ENCODE peak calls at places on chromosomes 4 and X, in seven cellular contexts. E, T, F, X, H, L and I are unnamed samples.

GRCh38 chr4:105765690-105766407 is 57.3 kb downstream of the GSTCD start:
- DNase-seq in E (no peak), T (peak), F (no peak), X (peak), H (peak), L (no peak), I (no peak)

GRCh38 chr4:79073471-79073870 is 134.2 kb upstream of the PAQR3 start:
- DNase-seq in E (no peak), T (no peak), F (no peak), X (no peak), H (no peak), L (no peak), I (no peak)

GRCh38 chr4:140928880-140929279 is 172.7 kb upstream of the TBC1D9 start:
- DNase-seq in E (no peak), T (no peak), F (no peak), X (no peak), H (no peak), L (no peak), I (no peak)

GRCh38 chr4:152992027-152992426 is 55.9 kb downstream of the FHDC1 start:
- DNase-seq in E (no peak), T (no peak), F (no peak), X (no peak), H (no peak), L (no peak), I (no peak)

GRCh38 chr4:109977854-109978501 is 65.3 kb downstream of the EGF start:
- DNase-seq in E (peak), T (peak), F (no peak), X (peak), H (peak), L (no peak), I (no peak)

GRCh38 chr4:76002176-76002575 is 5.1 kb downstream of the CXCL9 start:
- DNase-seq in E (no peak), T (no peak), F (peak), X (peak), H (peak), L (no peak), I (no peak)

GRCh38 chr4:993111-994029 is at the start of gene SLC26A1:
- DNase-seq in E (no peak), T (no peak), F (no peak), X (peak), H (peak), L (no peak), I (no peak)

GRCh38 chrX:57528670-57529255 is 63.0 kb upstream of the ZXDB start:
- DNase-seq in E (no peak), T (peak), F (peak), X (peak), H (peak), L (peak), I (no peak)

GRCh38 chr4:137471895-137472294 is 60.4 kb downstream of the PCDH18 start:
- DNase-seq in E (no peak), T (no peak), F (no peak), X (no peak), H (no peak), L (peak), I (no peak)

GRCh38 chr4:73451978-73452747 is 16.1 kb downstream of the AFP start:
- DNase-seq in E (no peak), T (peak), F (no peak), X (no peak), H (no peak), L (no peak), I (no peak)

GRCh38 chrX:39983715-39984114 is 114.0 kb downstream of the BCOR start:
- DNase-seq in E (no peak), T (no peak), F (no peak), X (no peak), H (no peak), L (no peak), I (no peak)

GRCh38 chrX:57573754-57574153 is 18.1 kb upstream of the ZXDB start:
- DNase-seq in E (no peak), T (peak), F (peak), X (no peak), H (peak), L (no peak), I (no peak)

GRCh38 chr4:177974461-177974860 is 532.2 kb upstream of the AGA start:
- DNase-seq in E (no peak), T (no peak), F (no peak), X (no peak), H (no peak), L (no peak), I (no peak)

GRCh38 chr4:87010192-87010591 is 75.4 kb downstream of the AFF1 start:
- DNase-seq in E (no peak), T (no peak), F (no peak), X (no peak), H (peak), L (no peak), I (no peak)

GRCh38 chrX:102546818-102547493 is 30.4 kb upstream of the TMSB15A start:
- DNase-seq in E (peak), T (no peak), F (no peak), X (no peak), H (no peak), L (no peak), I (no peak)

GRCh38 chrX:68989456-68989855 is 160.6 kb downstream of the EFNB1 start:
- DNase-seq in E (no peak), T (no peak), F (no peak), X (no peak), H (no peak), L (no peak), I (no peak)

GRCh38 chrX:49171752-49172279 is at the start of gene PLP2:
- DNase-seq in E (peak), T (peak), F (peak), X (peak), H (peak), L (no peak), I (no peak)

GRCh38 chr4:1250921-1251772 is 2.2 kb upstream of the CTBP1 start:
- DNase-seq in E (no peak), T (no peak), F (no peak), X (no peak), H (no peak), L (no peak), I (no peak)

GRCh38 chr4:158824425-158825274 is 55.8 kb downstream of the FNIP2 start:
- DNase-seq in E (peak), T (no peak), F (no peak), X (no peak), H (no peak), L (no peak), I (no peak)

GRCh38 chr4:165425629-165426028 is 46.8 kb downstream of the CPE start:
- DNase-seq in E (no peak), T (no peak), F (no peak), X (no peak), H (no peak), L (no peak), I (no peak)

GRCh38 chr4:154911608-154912098 is 130.6 kb downstream of the RBM46 start:
- DNase-seq in E (no peak), T (no peak), F (peak), X (no peak), H (no peak), L (no peak), I (no peak)

GRCh38 chr4:176038789-176039188 is 26.9 kb upstream of the WDR17 start:
- DNase-seq in E (no peak), T (no peak), F (no peak), X (no peak), H (no peak), L (no peak), I (no peak)

GRCh38 chrX:134908235-134908834 is 82.5 kb upstream of the SMIM10 start:
- DNase-seq in E (peak), T (no peak), F (peak), X (peak), H (peak), L (no peak), I (no peak)

GRCh38 chr4:7044415-7044930 is 1.3 kb downstream of the TADA2B start:
- DNase-seq in E (no peak), T (no peak), F (no peak), X (no peak), H (no peak), L (no peak), I (no peak)

GRCh38 chrX:150482537-150483217 is 85.7 kb upstream of the MTM1 start:
- DNase-seq in E (no peak), T (no peak), F (no peak), X (peak), H (peak), L (peak), I (no peak)

GRCh38 chr4:162839814-162840213 is 326.9 kb downstream of the NAF1 start:
- DNase-seq in E (no peak), T (peak), F (no peak), X (peak), H (peak), L (no peak), I (no peak)

GRCh38 chr4:153645183-153645582 is 38.9 kb upstream of the TLR2 start:
- DNase-seq in E (no peak), T (peak), F (no peak), X (no peak), H (peak), L (no peak), I (no peak)

GRCh38 chr4:9861561-9861960 is 80.1 kb downstream of the DRD5 start:
- DNase-seq in E (no peak), T (no peak), F (no peak), X (no peak), H (no peak), L (no peak), I (no peak)

GRCh38 chrX:49197543-49198087 is 2.4 kb downstream of the SYP start:
- DNase-seq in E (no peak), T (no peak), F (no peak), X (no peak), H (no peak), L (no peak), I (no peak)

GRCh38 chrX:18997916-18998315 is 14.0 kb upstream of the PHKA2 start:
- DNase-seq in E (no peak), T (peak), F (no peak), X (peak), H (no peak), L (no peak), I (no peak)

GRCh38 chrX:131747173-131747572 is 203.3 kb downstream of the OR13H1 start:
- DNase-seq in E (peak), T (no peak), F (peak), X (peak), H (no peak), L (peak), I (peak)

GRCh38 chr4:168480991-168481588 is 798 bp upstream of the DDX60L start:
- DNase-seq in E (peak), T (no peak), F (peak), X (peak), H (peak), L (peak), I (peak)

GRCh38 chrX:55488559-55489314 is 911 bp downstream of the USP51 start:
- DNase-seq in E (peak), T (peak), F (peak), X (peak), H (peak), L (no peak), I (peak)

GRCh38 chrX:119573222-119573621 is 1.1 kb upstream of the UBE2A start:
- DNase-seq in E (no peak), T (no peak), F (no peak), X (no peak), H (peak), L (no peak), I (no peak)
- TF ChIP-seq REST in E (no peak), T (no peak), F (no peak), X (no peak), H (no peak), L (no peak), I (no peak)

DNA sequence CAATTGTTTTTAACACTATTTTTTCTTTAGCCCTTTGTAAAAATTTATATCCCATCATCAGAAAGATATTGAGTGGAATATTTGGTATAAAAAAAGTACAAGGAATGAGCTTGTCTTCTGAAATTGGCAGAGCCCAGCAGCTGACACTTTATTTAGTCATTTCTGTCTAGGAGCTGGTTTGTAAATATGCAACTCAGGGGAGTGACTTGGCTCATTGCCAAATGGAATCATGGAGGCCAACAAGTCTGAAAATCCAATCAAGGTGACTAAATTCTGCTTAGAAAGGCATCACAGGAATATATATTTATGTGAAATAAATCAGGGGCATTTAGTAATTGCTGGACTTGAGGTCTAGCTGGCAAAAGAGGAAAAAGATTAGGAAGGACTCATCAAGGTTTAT is 74.4 kb downstream of the OTC start:
- DNase-seq in E (no peak), T (no peak), F (no peak), X (peak), H (peak), L (no peak), I (no peak)
- TF ChIP-seq REST in E (no peak), T (no peak), F (no peak), X (no peak), H (no peak), L (no peak), I (no peak)

GRCh38 chr4:48315728-48316630 is 25.4 kb upstream of the SLAIN2 start:
- DNase-seq in E (peak), T (peak), F (peak), X (peak), H (peak), L (no peak), I (no peak)
- TF ChIP-seq REST in E (no peak), T (no peak), F (no peak), X (no peak), H (no peak), L (no peak), I (no peak)

GRCh38 chr4:139163806-139164206 is 13.2 kb downstream of the ELF2 start:
- DNase-seq in E (no peak), T (no peak), F (no peak), X (no peak), H (peak), L (no peak), I (no peak)

GRCh38 chr4:139171878-139172691 is 4.9 kb downstream of the ELF2 start:
- DNase-seq in E (no peak), T (peak), F (no peak), X (peak), H (peak), L (no peak), I (no peak)

GRCh38 chr4:139164731-139165130 is 12.3 kb downstream of the ELF2 start:
- DNase-seq in E (no peak), T (no peak), F (no peak), X (no peak), H (no peak), L (no peak), I (no peak)

GRCh38 chr4:139170932-139171331 is 6.1 kb downstream of the ELF2 start:
- DNase-seq in E (no peak), T (no peak), F (no peak), X (no peak), H (no peak), L (no peak), I (no peak)

DNA sequence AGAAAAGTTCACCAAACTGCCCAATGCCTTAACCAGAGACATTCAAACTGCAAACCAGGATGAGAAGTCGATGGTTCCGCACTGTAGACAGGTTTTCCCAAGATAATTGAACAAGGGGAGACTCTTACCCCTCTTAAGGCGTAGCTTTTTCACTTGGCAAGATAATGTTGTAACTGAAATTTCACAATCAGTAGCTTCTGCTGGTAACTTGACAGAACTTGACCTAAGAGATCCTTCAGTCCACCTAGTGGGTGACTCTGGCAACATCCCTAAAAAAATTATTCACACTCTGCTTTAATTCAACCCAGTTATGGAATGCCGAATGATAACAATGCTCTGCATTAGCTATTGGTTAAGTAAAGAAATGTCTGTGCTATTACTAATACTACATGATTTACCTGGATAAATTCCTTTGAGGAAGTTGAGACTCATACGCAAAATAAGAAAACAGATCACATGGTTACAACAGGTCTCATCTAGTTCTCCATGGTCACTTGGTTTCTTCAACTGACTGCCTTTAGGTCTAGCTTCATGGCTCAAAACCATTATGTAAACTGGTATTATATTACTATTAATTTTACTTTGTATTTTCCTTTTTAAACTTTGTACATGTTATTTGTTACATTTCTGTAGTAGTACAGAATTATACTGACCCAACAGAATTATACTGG is 9.1 kb downstream of the ELF2 start:
- DNase-seq in E (peak), T (peak), F (peak), X (peak), H (peak), L (no peak), I (no peak)
- TF ChIP-seq REST in E (no peak), T (no peak), F (no peak), X (no peak), H (no peak), L (no peak), I (no peak)

GRCh38 chr4:5368426-5368825 is 317.1 kb downstream of the STK32B start:
- DNase-seq in E (no peak), T (no peak), F (no peak), X (no peak), H (no peak), L (no peak), I (no peak)

GRCh38 chr4:5373327-5373726 is 322.0 kb downstream of the STK32B start:
- DNase-seq in E (no peak), T (no peak), F (no peak), X (no peak), H (no peak), L (no peak), I (no peak)

GRCh38 chr4:5371415-5372190 is 320.3 kb downstream of the STK32B start:
- DNase-seq in E (no peak), T (no peak), F (no peak), X (peak), H (no peak), L (no peak), I (no peak)

GRCh38 chr4:5372198-5372597 is 320.9 kb downstream of the STK32B start:
- DNase-seq in E (no peak), T (no peak), F (no peak), X (no peak), H (no peak), L (no peak), I (no peak)

DNA sequence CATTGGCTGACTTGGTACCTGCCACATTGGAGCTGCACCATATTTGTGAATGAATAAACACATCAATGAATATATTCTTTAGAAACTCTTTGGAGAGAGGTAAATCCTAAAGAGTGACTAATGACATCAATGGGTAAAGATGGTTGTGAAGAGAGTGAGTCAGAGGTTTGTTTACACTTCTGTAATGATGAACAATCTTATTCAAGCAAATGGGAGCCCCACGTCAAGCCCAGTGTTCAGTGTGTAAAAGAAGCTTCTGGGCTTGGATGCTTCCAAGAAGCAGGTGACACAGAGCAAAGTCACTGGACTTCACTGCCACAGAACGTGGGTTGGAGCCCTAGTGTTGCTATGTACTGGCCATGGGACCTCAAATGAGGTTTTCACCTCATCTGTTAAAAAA is 319.0 kb downstream of the STK32B start:
- DNase-seq in E (no peak), T (no peak), F (no peak), X (peak), H (no peak), L (peak), I (no peak)
- TF ChIP-seq REST in E (no peak), T (no peak), F (no peak), X (no peak), H (no peak), L (no peak), I (no peak)

GRCh38 chr4:60216752-60217151 is 983.4 kb upstream of the ADGRL3 start:
- DNase-seq in E (no peak), T (no peak), F (no peak), X (no peak), H (no peak), L (no peak), I (no peak)
- TF ChIP-seq REST in E (no peak), T (no peak), F (no peak), X (no peak), H (no peak), L (no peak), I (no peak)

DNA sequence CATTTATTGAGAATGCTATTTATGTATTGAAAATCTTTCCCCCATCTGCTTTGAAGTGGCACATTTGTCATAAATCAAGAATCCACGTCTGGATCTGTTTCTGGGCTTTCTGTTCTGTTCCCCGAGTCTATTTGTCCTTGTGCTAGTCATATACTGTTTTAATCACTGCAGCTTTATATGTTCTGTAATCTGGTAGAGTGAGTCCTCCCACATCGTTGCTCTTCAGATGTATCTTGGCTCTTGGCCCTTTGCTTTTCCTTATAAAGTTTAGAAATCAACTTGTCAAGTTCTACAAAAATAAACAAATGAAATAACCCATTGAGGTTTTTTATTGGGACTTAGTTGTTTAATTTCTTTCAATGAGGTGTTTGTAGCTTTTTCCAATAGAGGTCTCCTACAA is 29.0 kb downstream of the LONRF3 start:
- DNase-seq in E (no peak), T (no peak), F (no peak), X (no peak), H (no peak), L (no peak), I (no peak)
- TF ChIP-seq REST in E (no peak), T (no peak), F (no peak), X (no peak), H (no peak), L (no peak), I (no peak)

GRCh38 chrX:9342581-9343051 is 122.2 kb upstream of the TBL1X start:
- DNase-seq in E (peak), T (peak), F (peak), X (peak), H (peak), L (no peak), I (no peak)
- TF ChIP-seq REST in E (no peak), T (no peak), F (no peak), X (no peak), H (no peak), L (no peak), I (no peak)